ENCODE peak calls at places on chromosomes 5 and 9, in seven cellular contexts. Q is H9, K is IMR-90, O is mesendoderm, C is mesenchymal stem cell, Y is trophoblast cell, Z is H1. D is an unnamed sample.

GRCh38 chr9:129816501-129817435 is 7.2 kb downstream of the TOR1A start:
- DNase-seq in O (no peak), K (no peak), Y (no peak), C (no peak), Z (no peak), Q (no peak), D (no peak)

GRCh38 chr9:110072597-110073355 is 135.2 kb downstream of the C9orf152 start:
- DNase-seq in K (no peak), Y (no peak), O (no peak), C (no peak), Q (no peak), Z (no peak), D (no peak)

GRCh38 chr5:141567513-141568117 is 51.2 kb downstream of the DIAPH1 start:
- DNase-seq in Y (no peak), Z (no peak), K (peak), Q (no peak), C (peak), O (peak), D (no peak)

GRCh38 chr9:120299785-120300184 is 280.2 kb downstream of the CDK5RAP2 start:
- DNase-seq in K (no peak), Z (peak), Y (no peak), O (peak), Q (peak), C (no peak), D (no peak)

GRCh38 chr5:56072863-56073777 is 78.4 kb upstream of the IL6ST start:
- DNase-seq in Q (no peak), Z (no peak), C (peak), O (no peak), Y (peak), K (peak), D (no peak)

GRCh38 chr5:59506285-59506877 is 387.1 kb downstream of the PDE4D start:
- DNase-seq in Q (no peak), C (peak), Z (no peak), Y (no peak), O (no peak), K (peak), D (no peak)

GRCh38 chr5:1226839-1227238 is 1.7 kb downstream of the SLC6A18 start:
- DNase-seq in Y (no peak), Z (no peak), K (no peak), Q (no peak), C (no peak), O (no peak), D (no peak)

GRCh38 chr5:36948041-36948440 is 71.5 kb downstream of the NIPBL start:
- DNase-seq in Z (no peak), K (peak), O (no peak), Q (no peak), Y (no peak), C (peak), D (no peak)

GRCh38 chr9:36074870-36075532 is 38.3 kb downstream of the RECK start:
- DNase-seq in Z (no peak), Y (no peak), C (peak), O (no peak), K (peak), Q (no peak), D (no peak)

GRCh38 chr5:103450333-103451061 is 112.1 kb downstream of the NUDT12 start:
- DNase-seq in Y (peak), Z (no peak), Q (no peak), O (peak), K (peak), C (peak), D (no peak)

GRCh38 chr5:91340532-91340931 is 42.6 kb downstream of the ARRDC3 start:
- DNase-seq in K (no peak), Q (no peak), C (no peak), Y (no peak), O (no peak), Z (no peak), D (no peak)

GRCh38 chr5:154165886-154166285 is 24.6 kb upstream of the GALNT10 start:
- DNase-seq in Q (peak), K (no peak), C (no peak), Y (no peak), Z (peak), O (peak), D (no peak)

GRCh38 chr5:112634166-112634565 is 103.5 kb upstream of the APC start:
- DNase-seq in Q (no peak), Z (no peak), C (no peak), Y (no peak), K (no peak), O (no peak), D (no peak)

GRCh38 chr9:95771556-95772280 is 103.8 kb upstream of the ERCC6L2 start:
- DNase-seq in Z (no peak), Q (no peak), K (peak), Y (no peak), C (peak), O (peak), D (peak)

GRCh38 chr9:31486630-31487029 is 897.8 kb upstream of the ACO1 start:
- DNase-seq in Q (no peak), Y (no peak), O (peak), K (no peak), C (no peak), Z (no peak), D (no peak)

GRCh38 chr5:175288048-175288621 is 155.8 kb downstream of the DRD1 start:
- DNase-seq in C (no peak), Z (no peak), K (peak), Y (peak), Q (no peak), O (peak), D (no peak)

GRCh38 chr5:112228672-112229071 is 190.4 kb downstream of the EPB41L4A start:
- DNase-seq in Z (no peak), Y (no peak), K (peak), O (peak), C (peak), Q (peak), D (no peak)

GRCh38 chr5:149265559-149265958 is 6.1 kb upstream of the AFAP1L1 start:
- DNase-seq in Q (no peak), Z (no peak), Y (no peak), O (peak), C (peak), K (peak), D (no peak)

GRCh38 chr9:77747163-77747562 is 99.0 kb upstream of the GNA14 start:
- DNase-seq in C (no peak), O (no peak), Q (no peak), Z (no peak), K (no peak), Y (no peak), D (no peak)
- H2BK120ac ChIP-seq in C (no peak), O (no peak), Q (no peak), Z (no peak), K (no peak), Y (no peak), D (no peak)

GRCh38 chr9:126983767-126984166 is 69.2 kb downstream of the RALGPS1 start:
- DNase-seq in Y (no peak), K (no peak), C (no peak), O (no peak), Z (no peak), Q (no peak), D (no peak)
- H2BK120ac ChIP-seq in Y (no peak), K (no peak), C (no peak), O (no peak), Z (no peak), Q (no peak), D (no peak)

GRCh38 chr9:133939386-133939785 is 52.7 kb downstream of the VAV2 start:
- DNase-seq in Y (no peak), K (no peak), Z (no peak), C (no peak), Q (no peak), O (no peak), D (no peak)
- H2BK120ac ChIP-seq in Y (no peak), K (no peak), Z (no peak), C (no peak), Q (no peak), O (no peak), D (no peak)

GRCh38 chr9:137235424-137236237 is 4.9 kb downstream of the SLC34A3 start:
- DNase-seq in K (no peak), Z (no peak), C (no peak), Y (no peak), O (no peak), Q (peak), D (no peak)

GRCh38 chr9:137233143-137233980 is 2.7 kb downstream of the SLC34A3 start:
- DNase-seq in Q (no peak), Z (no peak), C (no peak), O (no peak), K (no peak), Y (no peak), D (no peak)

GRCh38 chr9:137232510-137232909 is 1.8 kb downstream of the SLC34A3 start:
- DNase-seq in O (no peak), C (no peak), Q (no peak), K (no peak), Z (no peak), Y (no peak), D (no peak)

GRCh38 chr9:137234758-137235423 is 4.2 kb downstream of the SLC34A3 start:
- DNase-seq in O (no peak), K (no peak), Q (no peak), Z (no peak), Y (no peak), C (no peak), D (no peak)

GRCh38 chr9:137234055-137234697 is 3.5 kb downstream of the SLC34A3 start:
- DNase-seq in O (no peak), K (no peak), C (no peak), Z (no peak), Y (no peak), Q (no peak), D (no peak)
- H2BK120ac ChIP-seq in O (no peak), K (no peak), C (no peak), Z (no peak), Y (no peak), Q (no peak), D (peak)

DNA sequence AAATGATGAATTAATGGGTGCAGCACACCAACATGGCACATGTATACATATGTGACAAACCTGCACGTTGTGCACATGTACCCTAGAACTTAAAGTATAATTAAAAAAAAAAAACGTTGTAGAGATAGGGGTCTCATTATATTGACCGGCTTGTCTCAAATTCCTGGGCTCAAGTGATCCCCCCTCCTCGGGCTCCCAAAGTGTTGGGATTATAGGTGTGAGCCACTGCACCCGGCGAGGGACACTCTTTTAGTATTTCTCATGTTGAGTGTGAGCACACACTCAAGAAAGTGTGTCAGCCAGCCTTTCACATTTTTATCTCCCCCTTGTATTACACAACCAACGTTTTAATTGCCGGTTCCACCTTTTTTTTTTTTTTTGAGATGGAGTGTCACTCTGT is 87.7 kb upstream of the SPIN1 start:
- DNase-seq in Q (no peak), K (no peak), C (no peak), Y (no peak), O (no peak), Z (no peak), D (no peak)
- H2BK120ac ChIP-seq in Q (no peak), K (no peak), C (no peak), Y (no peak), O (no peak), Z (no peak), D (no peak)

DNA sequence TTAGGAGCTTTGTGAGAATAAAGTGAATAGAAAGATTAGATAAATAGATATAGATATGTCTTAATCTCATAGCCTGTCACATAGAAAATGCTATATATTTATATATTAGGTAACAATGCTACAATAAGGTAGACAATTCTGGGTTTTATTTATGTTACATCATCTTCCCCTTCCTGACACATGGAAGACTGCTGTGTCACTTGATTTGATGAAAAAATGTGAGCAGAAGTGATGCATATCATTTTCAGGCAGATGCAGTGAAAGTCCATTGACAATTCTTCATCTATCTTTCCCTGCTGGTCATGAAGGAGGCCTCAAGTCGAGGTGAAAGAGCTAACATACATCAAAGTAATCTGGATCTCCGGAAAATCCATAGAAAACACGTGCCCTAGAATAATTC is 57.7 kb upstream of the CHD1 start:
- DNase-seq in Z (no peak), Q (no peak), O (no peak), C (no peak), Y (no peak), K (no peak), D (no peak)
- H2BK120ac ChIP-seq in Z (no peak), Q (no peak), O (no peak), C (no peak), Y (no peak), K (no peak), D (no peak)

DNA sequence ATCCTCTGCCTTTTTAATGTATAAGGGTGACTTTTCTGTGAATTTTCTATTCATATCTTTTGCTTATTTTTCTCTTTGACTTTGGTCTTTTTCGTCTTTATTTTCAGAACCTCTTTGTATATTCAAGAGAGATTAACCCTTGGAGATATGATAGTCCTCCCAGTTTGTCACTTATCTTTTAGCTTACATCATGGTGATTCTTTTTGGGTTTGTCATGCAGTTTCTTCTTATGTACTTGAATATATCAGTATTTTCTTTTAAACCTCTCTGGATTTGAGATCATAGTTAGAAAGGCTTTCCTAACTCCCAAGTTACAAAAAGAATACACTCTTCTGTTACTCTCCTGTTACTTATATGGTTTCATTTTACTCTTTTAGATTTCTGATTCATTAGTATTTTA is 27.5 kb upstream of the GPR21 start:
- DNase-seq in Y (no peak), O (no peak), C (peak), K (peak), Q (no peak), Z (no peak), D (no peak)
- H2BK120ac ChIP-seq in Y (no peak), O (no peak), C (no peak), K (no peak), Q (no peak), Z (no peak), D (no peak)

DNA sequence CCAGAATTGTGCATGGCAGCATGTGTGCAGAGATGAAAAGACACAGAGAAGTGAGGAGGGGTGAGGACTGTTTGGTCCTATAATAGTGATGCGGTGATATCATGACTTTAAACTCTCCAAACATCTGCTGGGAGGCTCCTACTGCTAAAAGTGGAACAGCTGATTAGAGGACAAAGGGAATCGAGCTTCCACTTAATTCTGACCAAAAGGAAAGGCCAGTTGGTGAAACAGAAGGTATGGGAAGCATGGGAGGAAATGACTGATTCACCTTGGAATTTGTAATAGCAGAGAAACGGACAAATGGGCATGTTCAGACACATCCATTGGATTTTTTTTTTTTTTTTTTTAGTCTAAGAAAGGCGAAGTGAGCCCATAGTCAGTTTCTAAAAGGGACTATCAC is 67.5 kb upstream of the MAMDC2 start:
- DNase-seq in K (peak), Y (peak), Z (no peak), C (peak), O (peak), Q (no peak), D (no peak)
- H2BK120ac ChIP-seq in K (peak), Y (peak), Z (no peak), C (no peak), O (no peak), Q (no peak), D (no peak)

D was measured in neuronal stem cell.